ENCODE peak calls at places on chromosomes 3 and 15, in six cellular contexts. F is left lung, U is neural crest cell, V is NCI-H2081, Y is SHP77, S is A172. T is an unnamed sample.

GRCh38 chr3:9439331-9439730 is 41.9 kb downstream of the SETD5 start:
- DNase-seq in S (no peak), Y (no peak), U (no peak), V (no peak), F (no peak), T (no peak)

GRCh38 chr3:10519236-10519635 is 13.8 kb upstream of the ATP2B2 start:
- DNase-seq in Y (no peak), S (no peak), U (no peak), V (no peak), F (no peak), T (no peak)

GRCh38 chr15:74529911-74530310 is 11.1 kb upstream of the ARID3B start:
- DNase-seq in Y (no peak), V (no peak), S (peak; percentile 21), F (no peak), U (no peak), T (no peak)

GRCh38 chr3:196340466-196340865 is 2.3 kb upstream of the TM4SF19 start:
- DNase-seq in S (peak; percentile 36), F (no peak), U (no peak), Y (no peak), V (no peak), T (no peak)

GRCh38 chr3:78728406-78729145 is 1039.2 kb downstream of the ROBO1 start:
- DNase-seq in F (peak; percentile 68), S (no peak), Y (peak; percentile 93), V (peak; percentile 99), U (no peak), T (no peak)

GRCh38 chr3:189646902-189647542 is 15.8 kb downstream of the TP63 start:
- DNase-seq in F (no peak), Y (no peak), U (no peak), S (no peak), V (peak; percentile 80), T (no peak)

GRCh38 chr15:68556139-68556990 is 22.4 kb upstream of the CORO2B start:
- DNase-seq in F (no peak), S (no peak), Y (no peak), U (no peak), V (no peak), T (no peak)

GRCh38 chr3:10703875-10704274 is 112.2 kb upstream of the SLC6A11 start:
- DNase-seq in F (no peak), V (no peak), Y (peak; percentile 29), U (no peak), S (peak; percentile 53), T (peak; percentile 21)

GRCh38 chr3:105812194-105812586 is 56.6 kb downstream of the CBLB start:
- DNase-seq in V (no peak), F (no peak), S (peak; percentile 34), Y (no peak), U (no peak), T (no peak)

GRCh38 chr3:79724206-79724605 is 43.6 kb downstream of the ROBO1 start:
- DNase-seq in S (no peak), F (no peak), Y (peak; percentile 3), V (no peak), U (no peak), T (no peak)

GRCh38 chr3:107822308-107822707 is 268.5 kb downstream of the CD47 start:
- DNase-seq in S (no peak), V (no peak), U (no peak), F (no peak), Y (no peak), T (no peak)

GRCh38 chr15:77354064-77354463 is 65.8 kb downstream of the PEAK1 start:
- DNase-seq in F (no peak), S (no peak), Y (no peak), U (no peak), V (no peak), T (no peak)

GRCh38 chr3:27900316-27900715 is 178.2 kb upstream of the EOMES start:
- DNase-seq in U (no peak), Y (no peak), F (no peak), V (no peak), S (no peak), T (no peak)

GRCh38 chr15:57510647-57511046 is 81.1 kb upstream of the MYZAP start:
- DNase-seq in S (no peak), U (no peak), Y (peak; percentile 92), F (no peak), V (peak; percentile 89), T (no peak)